ENCODE peak calls at places on chromosomes 7 and 10, in nine cellular contexts. R is A549, I is foreskin fibroblast, T is brain microvascular endothelial cell, A is fibroblast of the aortic adventitia, Z is neural progenitor cell, L is stomach, E is astrocyte of the spinal cord, G is transverse colon. H is an unnamed sample.
A peak's percentile ranks its signal among the peaks of the same experiment; 100 is the strongest.

GRCh38 chr7:137717811-137718271 is 128.9 kb downstream of the DGKI start:
- DNase-seq in L (no peak), R (no peak), G (no peak), I (peak; percentile 21), Z (peak; percentile 75), E (peak; percentile 84), T (peak; percentile 50), A (peak; percentile 58), H (peak; percentile 94)

GRCh38 chr10:34249634-34250033 is 565.5 kb downstream of the PARD3 start:
- DNase-seq in I (peak; percentile 9), R (peak; percentile 60), Z (peak; percentile 28), A (no peak), T (no peak), E (no peak), L (no peak), G (no peak), H (no peak)

GRCh38 chr10:16986406-16987128 is 143.0 kb downstream of the CUBN start:
- DNase-seq in E (peak; percentile 91), T (peak; percentile 68), A (peak; percentile 69), Z (peak; percentile 11), R (no peak), G (no peak), L (no peak), I (peak; percentile 93), H (peak; percentile 76)

GRCh38 chr7:130961128-130961601 is 227.2 kb upstream of the KLF14 start:
- DNase-seq in R (peak; percentile 82), G (peak; percentile 40), E (peak; percentile 88), I (peak; percentile 51), Z (no peak), T (peak; percentile 28), L (no peak), A (peak; percentile 84), H (peak; percentile 76)

GRCh38 chr10:95861401-95861800 is 46.4 kb upstream of the CC2D2B start:
- DNase-seq in E (no peak), I (no peak), T (no peak), Z (no peak), G (no peak), R (no peak), A (no peak), L (no peak), H (no peak)

GRCh38 chr7:18844735-18845134 is 272.7 kb downstream of the TWIST1 start:
- DNase-seq in L (no peak), G (no peak), A (no peak), Z (no peak), I (no peak), T (no peak), E (no peak), R (no peak), H (no peak)

GRCh38 chr7:55276896-55277295 is 88.2 kb upstream of the LANCL2 start:
- DNase-seq in I (no peak), R (no peak), L (no peak), E (no peak), Z (no peak), T (no peak), G (no peak), A (no peak), H (no peak)

GRCh38 chr10:36172574-36172973 is 530.5 kb upstream of the FZD8 start:
- DNase-seq in Z (no peak), R (no peak), E (peak; percentile 87), L (no peak), T (peak; percentile 89), I (peak; percentile 43), G (no peak), A (peak; percentile 82), H (peak; percentile 46)

GRCh38 chr7:5436003-5436678 is 12.5 kb upstream of the TNRC18 start:
- DNase-seq in Z (no peak), E (no peak), R (no peak), A (no peak), T (no peak), G (no peak), I (no peak), L (no peak), H (no peak)

GRCh38 chr7:102297487-102298218 is 11.0 kb downstream of the SH2B2 start:
- DNase-seq in A (no peak), E (no peak), G (no peak), Z (no peak), L (no peak), T (no peak), R (no peak), I (no peak), H (no peak)

GRCh38 chr10:125020871-125021270 is 78.9 kb downstream of the ZRANB1 start:
- DNase-seq in T (no peak), E (no peak), I (no peak), R (no peak), Z (no peak), L (no peak), G (no peak), A (no peak), H (no peak)

GRCh38 chr10:25393621-25394020 is 218.8 kb downstream of the GPR158 start:
- DNase-seq in A (no peak), R (no peak), Z (no peak), L (no peak), I (no peak), T (no peak), E (no peak), G (no peak), H (no peak)

GRCh38 chr7:29231671-29232267 is 37.2 kb downstream of the CHN2 start:
- DNase-seq in L (no peak), T (no peak), I (no peak), Z (peak; percentile 45), G (no peak), E (no peak), A (no peak), R (no peak), H (no peak)

GRCh38 chr10:110502851-110503301 is 5.2 kb downstream of the DUSP5 start:
- DNase-seq in Z (no peak), G (peak; percentile 49), I (peak; percentile 80), T (no peak), R (peak; percentile 40), L (no peak), A (peak; percentile 93), E (peak; percentile 79), H (peak; percentile 90)

GRCh38 chr7:80133361-80134104 is 1.1 kb upstream of the GNAI1 start:
- DNase-seq in Z (peak; percentile 33), A (no peak), G (peak; percentile 15), E (no peak), T (no peak), R (peak; percentile 42), I (peak; percentile 59), L (no peak), H (peak; percentile 50)
- TF ChIP-seq CTCF in Z (no peak), A (peak; percentile 17), G (no peak), E (no peak), T (peak; percentile 45), R (no peak), I (no peak), L (no peak), H (peak; percentile 18)

GRCh38 chr7:27191081-27191715 is 6.2 kb upstream of the HOXA11 start:
- DNase-seq in I (peak; percentile 62), E (no peak), A (no peak), L (peak; percentile 10), G (peak; percentile 19), Z (no peak), R (no peak), T (no peak), H (no peak)
- H3K4me3 ChIP-seq in I (peak overlapping the region; percentile 59), E (no peak overlapping the region), A (no peak overlapping the region), L (no peak overlapping the region), G (peak overlapping the region; percentile 8), Z (no peak overlapping the region), R (no peak overlapping the region), T (no peak overlapping the region), H (no peak overlapping the region)

GRCh38 chr10:5343561-5343960 is 21.2 kb upstream of the UCN3 start:
- DNase-seq in R (peak; percentile 45), G (no peak), I (no peak), A (no peak), E (peak; percentile 8), L (no peak), T (no peak), Z (no peak), H (no peak)
- TF ChIP-seq CTCF in R (no peak), G (no peak), I (no peak), A (no peak), E (no peak), L (no peak), T (peak; percentile 18), Z (no peak), H (no peak)

DNA sequence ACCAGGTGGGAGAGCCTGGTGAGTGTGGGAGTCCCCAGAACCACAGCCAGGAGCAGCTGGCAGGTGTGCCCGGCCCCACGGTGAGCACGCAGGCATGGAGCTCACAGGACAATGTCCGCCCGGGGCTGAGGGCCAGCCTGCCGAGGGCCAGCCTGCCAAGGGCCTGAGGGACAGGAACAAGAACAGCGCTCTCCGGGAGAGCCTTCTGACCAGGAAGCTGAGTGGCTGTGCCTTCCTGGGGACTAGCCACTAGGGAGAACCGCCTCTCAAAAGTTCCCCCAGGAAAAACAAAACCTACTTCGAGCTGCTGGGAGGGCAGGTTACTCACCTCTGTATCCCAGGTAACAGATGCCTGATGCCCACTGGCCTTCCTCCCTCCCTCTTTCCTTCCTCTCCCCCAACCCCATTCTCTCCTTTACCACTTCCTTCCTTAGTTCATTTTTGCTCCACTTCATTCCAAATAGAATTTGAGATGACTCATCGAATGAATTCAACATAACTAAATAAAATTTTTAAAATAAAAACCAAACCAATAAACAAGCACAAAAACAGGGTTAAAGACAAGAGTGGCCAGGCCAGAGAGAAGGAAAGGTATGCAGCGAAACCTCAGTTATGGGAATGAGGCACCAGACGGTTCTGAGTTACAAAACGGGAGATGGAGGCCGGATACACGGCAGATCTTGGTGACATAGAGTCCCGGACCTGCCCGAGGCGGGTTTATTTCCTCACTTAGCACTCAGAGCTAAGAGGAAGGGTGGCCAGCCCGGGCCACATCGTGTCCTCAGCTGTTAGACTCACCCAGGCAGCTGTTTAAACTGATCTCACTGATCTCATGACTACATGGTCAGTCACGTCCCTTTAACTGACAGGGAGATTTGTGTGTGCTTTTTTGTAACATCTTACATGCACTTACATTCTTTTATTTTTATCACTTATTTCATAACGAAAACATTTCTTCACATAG is 128.5 kb downstream of the TNS3 start:
- DNase-seq in R (no peak), E (peak; percentile 80), Z (no peak), T (peak; percentile 84), A (peak; percentile 75), L (peak; percentile 83), G (peak; percentile 65), I (peak; percentile 99), H (peak; percentile 97)
- H3K4me3 ChIP-seq in R (no peak overlapping the region), E (peak overlapping the region; percentile 8), Z (no peak overlapping the region), T (peak overlapping the region; percentile 29), A (no peak overlapping the region), L (peak overlapping the region; percentile 33), G (no peak overlapping the region), I (peak overlapping the region; percentile 30), H (no peak overlapping the region)

GRCh38 chr10:102917962-102918816 is at the start of gene CNNM2:
- DNase-seq in G (peak; percentile 100), L (peak; percentile 100), A (peak; percentile 100), E (peak; percentile 100), T (peak; percentile 100), I (peak; percentile 100), R (peak; percentile 100), Z (peak; percentile 100), H (peak; percentile 99)
- TF ChIP-seq CTCF in G (no peak), L (peak; percentile 4), A (no peak), E (no peak), T (no peak), I (no peak), R (peak; percentile 27), Z (no peak), H (no peak)

GRCh38 chr10:70763567-70763966 is 21.6 kb downstream of the TBATA start:
- DNase-seq in T (no peak), L (no peak), Z (no peak), A (no peak), I (no peak), R (no peak), G (no peak), E (no peak), H (no peak)
- H3K4me3 ChIP-seq in T (no peak overlapping the region), L (no peak overlapping the region), Z (no peak overlapping the region), A (no peak overlapping the region), I (no peak overlapping the region), R (no peak overlapping the region), G (no peak overlapping the region), E (no peak overlapping the region), H (no peak overlapping the region)

H was measured in fibroblast of mammary gland.